ENCODE peak calls at places on chromosomes 16 and 17, in eight cellular contexts. T, B, D, X, M, H, J and I are unnamed samples.

GRCh38 chr17:76382305-76382802 is 2.1 kb upstream of the SPHK1 start:
- DNase-seq in T (no peak), B (no peak), D (peak; percentile 32), X (peak; percentile 28), M (no peak), H (peak; percentile 56), J (no peak), I (peak; percentile 24)

GRCh38 chr16:86994651-86995171 is 322.5 kb downstream of the C16orf95 start:
- DNase-seq in T (no peak), B (peak; percentile 40), D (no peak), X (no peak), M (no peak), H (peak; percentile 95), J (no peak), I (no peak)

GRCh38 chr17:29760771-29761682 is 138.3 kb upstream of the CORO6 start:
- DNase-seq in T (peak; percentile 82), B (peak; percentile 82), D (peak; percentile 91), X (peak; percentile 90), M (peak; percentile 87), H (peak; percentile 83), J (peak; percentile 85), I (peak; percentile 86)

GRCh38 chr16:85291302-85292148 is 179.3 kb upstream of the CIBAR2 start:
- DNase-seq in T (peak; percentile 66), B (no peak), D (no peak), X (no peak), M (no peak), H (no peak), J (no peak), I (no peak)

GRCh38 chr16:66905633-66906539 is 12.8 kb downstream of the CDH16 start:
- DNase-seq in T (peak; percentile 86), B (no peak), D (no peak), X (peak; percentile 29), M (peak; percentile 33), H (no peak), J (no peak), I (peak; percentile 25)

GRCh38 chr17:7237761-7238417 is 1.4 kb downstream of the PHF23 start:
- DNase-seq in T (peak; percentile 85), B (peak; percentile 66), D (peak; percentile 87), X (peak; percentile 83), M (peak; percentile 75), H (no peak), J (peak; percentile 56), I (peak; percentile 84)

GRCh38 chr17:6755731-6756184 is at the start of gene XAF1:
- DNase-seq in T (peak; percentile 46), B (no peak), D (peak; percentile 43), X (no peak), M (peak; percentile 55), H (no peak), J (peak; percentile 17), I (peak; percentile 8)

GRCh38 chr17:61126476-61127240 is 273.0 kb upstream of the TBX2 start:
- DNase-seq in T (no peak), B (no peak), D (no peak), X (no peak), M (no peak), H (no peak), J (no peak), I (no peak)

GRCh38 chr16:9124444-9124843 is 33.0 kb downstream of the HAPSTR1 start:
- DNase-seq in T (no peak), B (no peak), D (no peak), X (no peak), M (no peak), H (no peak), J (no peak), I (no peak)

GRCh38 chr17:16106161-16106891 is 106.7 kb downstream of the TTC19 start:
- DNase-seq in T (no peak), B (no peak), D (no peak), X (no peak), M (no peak), H (no peak), J (no peak), I (no peak)